ENCODE peak calls at places on chromosomes 16 and 17, in four cellular contexts. Q is H9; D is natural killer cell; L is activated naive CD4-positive, alpha-beta T cell treated with Interleukin-2 at 50 U/mL for 16 hours. U is an unnamed sample.

GRCh38 chr16:12541672-12542071 is 262.0 kb downstream of the CPPED1 start:
- DNase-seq in D (no peak), L (no peak), Q (no peak), U (no peak)

GRCh38 chr16:69542974-69543373 is 22.8 kb upstream of the NFAT5 start:
- DNase-seq in D (no peak), Q (no peak), L (no peak), U (no peak)

GRCh38 chr16:3349175-3349574 is 6.5 kb upstream of the OR2C1 start:
- DNase-seq in Q (no peak), D (no peak), L (no peak), U (no peak)

GRCh38 chr16:48444574-48444973 is 59.4 kb upstream of the SIAH1 start:
- DNase-seq in Q (no peak), D (no peak), L (no peak), U (no peak)

GRCh38 chr17:68763551-68763950 is 162.4 kb upstream of the FAM20A start:
- DNase-seq in L (no peak), D (no peak), Q (no peak), U (no peak)

GRCh38 chr16:60674241-60674640 is 1362.0 kb downstream of the CDH8 start:
- DNase-seq in D (no peak), Q (no peak), L (no peak), U (no peak)

GRCh38 chr17:4899341-4900230 is at the start of gene C17orf107:
- DNase-seq in L (peak; percentile 97), Q (peak; percentile 89), D (peak; percentile 97), U (peak; percentile 75)

GRCh38 chr16:75532142-75532765 is 3.7 kb downstream of the CHST5 start:
- DNase-seq in D (no peak), L (no peak), Q (no peak), U (no peak)

GRCh38 chr17:51860934-51861561 is 297.5 kb downstream of the CA10 start:
- DNase-seq in L (no peak), Q (peak; percentile 88), D (no peak), U (no peak)

GRCh38 chr16:9296273-9296593 is 204.8 kb downstream of the HAPSTR1 start:
- DNase-seq in Q (no peak), L (no peak), D (no peak), U (no peak)

GRCh38 chr16:85452364-85453178 is 160.6 kb upstream of the GSE1 start:
- DNase-seq in D (no peak), L (no peak), Q (no peak), U (no peak)

GRCh38 chr16:88700636-88701482 is 5.3 kb downstream of the RNF166 start:
- DNase-seq in L (peak; percentile 95), Q (no peak), D (peak; percentile 95), U (peak; percentile 67)

GRCh38 chr16:3819741-3820724 is 60.5 kb downstream of the CREBBP start:
- DNase-seq in Q (no peak), D (no peak), L (no peak), U (no peak)

GRCh38 chr17:3040882-3041281 is 22.5 kb downstream of the OR1D5 start:
- DNase-seq in L (no peak), D (no peak), Q (no peak), U (no peak)

GRCh38 chr17:37818689-37819088 is 73.8 kb upstream of the HNF1B start:
- DNase-seq in Q (no peak), L (no peak), D (no peak), U (no peak)

GRCh38 chr17:48373130-48373844 is 56.7 kb downstream of the SKAP1 start:
- DNase-seq in L (no peak), Q (no peak), D (no peak), U (no peak)

GRCh38 chr17:73194514-73195222 is 1.8 kb downstream of the COG1 start:
- DNase-seq in Q (no peak), L (no peak), D (no peak), U (no peak)

GRCh38 chr17:79306688-79307323 is 232.2 kb downstream of the ENGASE start:
- DNase-seq in Q (no peak), D (no peak), L (no peak), U (peak; percentile 15)

GRCh38 chr16:79267146-79267545 is 333.4 kb downstream of the MAF start:
- DNase-seq in Q (no peak), D (no peak), L (no peak), U (no peak)

GRCh38 chr17:76920364-76921139 is 52.3 kb downstream of the MGAT5B start:
- DNase-seq in D (no peak), Q (no peak), L (no peak), U (no peak)

GRCh38 chr17:54177606-54178308 is 355.0 kb downstream of the KIF2B start:
- DNase-seq in L (no peak), Q (no peak), D (no peak), U (no peak)

GRCh38 chr17:47254403-47254943 is 846 bp downstream of the ITGB3 start:
- DNase-seq in D (no peak), Q (peak; percentile 47), L (no peak), U (no peak)

GRCh38 chr17:77836557-77837041 is 121.9 kb upstream of the TNRC6C start:
- DNase-seq in D (peak; percentile 34), L (peak; percentile 48), Q (no peak), U (no peak)

GRCh38 chr17:45050680-45051059 is 762 bp downstream of the DCAKD start:
- DNase-seq in L (peak; percentile 36), D (peak; percentile 21), Q (no peak), U (no peak)

GRCh38 chr16:88655053-88655732 is 4.3 kb upstream of the CYBA start:
- DNase-seq in D (peak; percentile 38), Q (no peak), L (no peak), U (no peak)

GRCh38 chr17:37111329-37111728 is 162.6 kb downstream of the AATF start:
- DNase-seq in Q (no peak), L (no peak), D (no peak), U (no peak)